ENCODE peak calls at places on chromosomes 3 and 15, in ten cellular contexts. One of them, this sample, is unnamed.

GRCh38 chr15:81851307-81851706 is 194.5 kb downstream of the MEX3B start:
- DNase-seq in fibroblast of the conjunctiva: no peak
- DNase-seq in activated gamma-delta T cell treated with anti-CD3 and anti-CD28 coated beads, Interleukin-2, amount 50 U/mL, for 16 hours: no peak
- DNase-seq in stimulated activated CD4-positive, alpha-beta T cell treated with anti-CD3 and anti-CD28 coated beads, TNF-alpha, amount 100 ng/mL, for 24 hours: no peak
- DNase-seq in mammary epithelial cell: no peak
- DNase-seq in CD8-positive, alpha-beta memory T cell: no peak
- DNase-seq in GM12891: no peak
- DNase-seq in GM04504: no peak
- DNase-seq in RWPE1: no peak
- DNase-seq in memory B cell: no peak
- DNase-seq in this sample: no peak

GRCh38 chr3:194575484-194576210 is 57.6 kb downstream of the TMEM44 start:
- DNase-seq in activated gamma-delta T cell treated with anti-CD3 and anti-CD28 coated beads, Interleukin-2, amount 50 U/mL, for 16 hours: no peak
- DNase-seq in stimulated activated CD4-positive, alpha-beta T cell treated with anti-CD3 and anti-CD28 coated beads, TNF-alpha, amount 100 ng/mL, for 24 hours: no peak
- DNase-seq in GM04504: peak
- DNase-seq in GM12891: no peak
- DNase-seq in CD8-positive, alpha-beta memory T cell: no peak
- DNase-seq in fibroblast of the conjunctiva: peak
- DNase-seq in memory B cell: no peak
- DNase-seq in RWPE1: no peak
- DNase-seq in mammary epithelial cell: no peak
- DNase-seq in this sample: peak

GRCh38 chr3:183554377-183554776 is 1.1 kb downstream of the KLHL6 start:
- DNase-seq in RWPE1: no peak
- DNase-seq in mammary epithelial cell: peak
- DNase-seq in stimulated activated CD4-positive, alpha-beta T cell treated with anti-CD3 and anti-CD28 coated beads, TNF-alpha, amount 100 ng/mL, for 24 hours: no peak
- DNase-seq in fibroblast of the conjunctiva: no peak
- DNase-seq in GM04504: no peak
- DNase-seq in activated gamma-delta T cell treated with anti-CD3 and anti-CD28 coated beads, Interleukin-2, amount 50 U/mL, for 16 hours: no peak
- DNase-seq in memory B cell: peak
- DNase-seq in GM12891: no peak
- DNase-seq in CD8-positive, alpha-beta memory T cell: no peak
- DNase-seq in this sample: no peak

GRCh38 chr3:20062996-20063395 is 22.8 kb downstream of the KAT2B start:
- DNase-seq in CD8-positive, alpha-beta memory T cell: no peak
- DNase-seq in stimulated activated CD4-positive, alpha-beta T cell treated with anti-CD3 and anti-CD28 coated beads, TNF-alpha, amount 100 ng/mL, for 24 hours: no peak
- DNase-seq in RWPE1: no peak
- DNase-seq in fibroblast of the conjunctiva: no peak
- DNase-seq in memory B cell: no peak
- DNase-seq in activated gamma-delta T cell treated with anti-CD3 and anti-CD28 coated beads, Interleukin-2, amount 50 U/mL, for 16 hours: no peak
- DNase-seq in GM12891: no peak
- DNase-seq in GM04504: no peak
- DNase-seq in mammary epithelial cell: no peak
- DNase-seq in this sample: no peak

GRCh38 chr15:66294157-66294931 is 976 bp downstream of the DIS3L start:
- DNase-seq in CD8-positive, alpha-beta memory T cell: peak
- DNase-seq in fibroblast of the conjunctiva: peak
- DNase-seq in memory B cell: no peak
- DNase-seq in mammary epithelial cell: peak
- DNase-seq in GM12891: peak
- DNase-seq in GM04504: peak
- DNase-seq in stimulated activated CD4-positive, alpha-beta T cell treated with anti-CD3 and anti-CD28 coated beads, TNF-alpha, amount 100 ng/mL, for 24 hours: no peak
- DNase-seq in activated gamma-delta T cell treated with anti-CD3 and anti-CD28 coated beads, Interleukin-2, amount 50 U/mL, for 16 hours: no peak
- DNase-seq in RWPE1: peak
- DNase-seq in this sample: peak

GRCh38 chr15:60591491-60592385 is 112.8 kb upstream of the ICE2 start:
- DNase-seq in activated gamma-delta T cell treated with anti-CD3 and anti-CD28 coated beads, Interleukin-2, amount 50 U/mL, for 16 hours: no peak
- DNase-seq in stimulated activated CD4-positive, alpha-beta T cell treated with anti-CD3 and anti-CD28 coated beads, TNF-alpha, amount 100 ng/mL, for 24 hours: no peak
- DNase-seq in GM04504: no peak
- DNase-seq in fibroblast of the conjunctiva: no peak
- DNase-seq in GM12891: peak
- DNase-seq in RWPE1: peak
- DNase-seq in CD8-positive, alpha-beta memory T cell: peak
- DNase-seq in mammary epithelial cell: peak
- DNase-seq in memory B cell: peak
- DNase-seq in this sample: peak

GRCh38 chr3:126986001-126986400 is 3.1 kb downstream of the PLXNA1 start:
- DNase-seq in memory B cell: no peak
- DNase-seq in GM12891: no peak
- DNase-seq in CD8-positive, alpha-beta memory T cell: no peak
- DNase-seq in activated gamma-delta T cell treated with anti-CD3 and anti-CD28 coated beads, Interleukin-2, amount 50 U/mL, for 16 hours: no peak
- DNase-seq in mammary epithelial cell: no peak
- DNase-seq in fibroblast of the conjunctiva: no peak
- DNase-seq in RWPE1: no peak
- DNase-seq in stimulated activated CD4-positive, alpha-beta T cell treated with anti-CD3 and anti-CD28 coated beads, TNF-alpha, amount 100 ng/mL, for 24 hours: no peak
- DNase-seq in GM04504: no peak
- DNase-seq in this sample: no peak

GRCh38 chr3:40593351-40593750 is 68.6 kb downstream of the ZNF621 start:
- DNase-seq in memory B cell: no peak
- DNase-seq in activated gamma-delta T cell treated with anti-CD3 and anti-CD28 coated beads, Interleukin-2, amount 50 U/mL, for 16 hours: no peak
- DNase-seq in mammary epithelial cell: peak
- DNase-seq in CD8-positive, alpha-beta memory T cell: no peak
- DNase-seq in stimulated activated CD4-positive, alpha-beta T cell treated with anti-CD3 and anti-CD28 coated beads, TNF-alpha, amount 100 ng/mL, for 24 hours: no peak
- DNase-seq in GM04504: peak
- DNase-seq in RWPE1: no peak
- DNase-seq in fibroblast of the conjunctiva: no peak
- DNase-seq in GM12891: no peak
- DNase-seq in this sample: no peak

GRCh38 chr3:16063603-16064002 is 110.9 kb upstream of the GALNT15 start:
- DNase-seq in fibroblast of the conjunctiva: no peak
- DNase-seq in memory B cell: no peak
- DNase-seq in GM04504: no peak
- DNase-seq in GM12891: no peak
- DNase-seq in stimulated activated CD4-positive, alpha-beta T cell treated with anti-CD3 and anti-CD28 coated beads, TNF-alpha, amount 100 ng/mL, for 24 hours: no peak
- DNase-seq in CD8-positive, alpha-beta memory T cell: no peak
- DNase-seq in mammary epithelial cell: no peak
- DNase-seq in RWPE1: no peak
- DNase-seq in activated gamma-delta T cell treated with anti-CD3 and anti-CD28 coated beads, Interleukin-2, amount 50 U/mL, for 16 hours: no peak
- DNase-seq in this sample: no peak

GRCh38 chr3:184771748-184772147 is 40.2 kb upstream of the VPS8 start:
- DNase-seq in GM04504: no peak
- DNase-seq in GM12891: no peak
- DNase-seq in memory B cell: no peak
- DNase-seq in activated gamma-delta T cell treated with anti-CD3 and anti-CD28 coated beads, Interleukin-2, amount 50 U/mL, for 16 hours: no peak
- DNase-seq in RWPE1: no peak
- DNase-seq in fibroblast of the conjunctiva: no peak
- DNase-seq in stimulated activated CD4-positive, alpha-beta T cell treated with anti-CD3 and anti-CD28 coated beads, TNF-alpha, amount 100 ng/mL, for 24 hours: no peak
- DNase-seq in mammary epithelial cell: no peak
- DNase-seq in CD8-positive, alpha-beta memory T cell: no peak
- DNase-seq in this sample: no peak

GRCh38 chr3:129657261-129658046 is 51.0 kb upstream of the PLXND1 start:
- DNase-seq in RWPE1: no peak
- DNase-seq in mammary epithelial cell: peak
- DNase-seq in memory B cell: no peak
- DNase-seq in fibroblast of the conjunctiva: no peak
- DNase-seq in GM04504: no peak
- DNase-seq in stimulated activated CD4-positive, alpha-beta T cell treated with anti-CD3 and anti-CD28 coated beads, TNF-alpha, amount 100 ng/mL, for 24 hours: no peak
- DNase-seq in activated gamma-delta T cell treated with anti-CD3 and anti-CD28 coated beads, Interleukin-2, amount 50 U/mL, for 16 hours: no peak
- DNase-seq in GM12891: no peak
- DNase-seq in CD8-positive, alpha-beta memory T cell: no peak
- DNase-seq in this sample: no peak